ENCODE peak calls at places on chromosomes 6 and 20, in five cellular contexts. E, U, F, X and Z are unnamed samples.
A peak's percentile ranks its signal among the peaks of the same experiment; 100 is the strongest.

GRCh38 chr20:50595988-50596693 is 86.0 kb downstream of the PTPN1 start:
- DNase-seq in E (no peak), U (no peak), F (no peak), X (no peak), Z (no peak)

GRCh38 chr6:136439514-136440186 is 110.6 kb downstream of the MAP7 start:
- DNase-seq in U (no peak), E (no peak), X (no peak), F (no peak), Z (no peak)

GRCh38 chr20:21096321-21097043 is 9.7 kb downstream of the LINC00237 start:
- DNase-seq in U (peak; percentile 53), X (no peak), F (peak; percentile 24), E (no peak), Z (no peak)

GRCh38 chr6:40753939-40754448 is 166.8 kb upstream of the LRFN2 start:
- DNase-seq in F (no peak), X (no peak), E (no peak), U (no peak), Z (no peak)

GRCh38 chr6:151399679-151400078 is 8.3 kb upstream of the ZBTB2 start:
- DNase-seq in E (no peak), U (no peak), F (no peak), X (no peak), Z (no peak)

GRCh38 chr20:63500151-63500901 is 1.4 kb upstream of the EEF1A2 start:
- DNase-seq in X (no peak), U (no peak), F (no peak), E (no peak), Z (no peak)

GRCh38 chr6:136723780-136724179 is 68.5 kb downstream of the MAP3K5 start:
- DNase-seq in U (peak; percentile 44), E (peak; percentile 62), F (no peak), X (no peak), Z (no peak)

GRCh38 chr20:63962426-63963347 is 6.5 kb upstream of the UCKL1 start:
- DNase-seq in F (no peak), X (no peak), U (no peak), E (peak; percentile 19), Z (no peak)

GRCh38 chr20:3371757-3372156 is 35.7 kb downstream of the DNAAF9 start:
- DNase-seq in X (no peak), E (no peak), F (no peak), U (no peak), Z (no peak)

GRCh38 chr6:130282234-130282995 is 59.7 kb upstream of the SAMD3 start:
- DNase-seq in F (peak; percentile 13), U (peak; percentile 69), E (peak; percentile 26), X (no peak), Z (peak; percentile 36)

GRCh38 chr20:57698867-57699275 is 10.9 kb downstream of the PMEPA1 start:
- DNase-seq in E (no peak), X (no peak), U (no peak), F (no peak), Z (peak; percentile 33)

GRCh38 chr6:148535976-148536375 is 193.3 kb downstream of the SASH1 start:
- DNase-seq in E (no peak), X (no peak), F (no peak), U (no peak), Z (no peak)

GRCh38 chr6:17600527-17601388 is 656 bp downstream of the FAM8A1 start:
- DNase-seq in U (peak; percentile 55), E (peak; percentile 48), X (peak; percentile 76), F (peak; percentile 55), Z (peak; percentile 77)

GRCh38 chr20:5448449-5449118 is 131.8 kb upstream of the PROKR2 start:
- DNase-seq in X (no peak), F (peak; percentile 72), E (no peak), U (peak; percentile 60), Z (peak; percentile 72)

GRCh38 chr20:59159091-59159821 is 4.4 kb upstream of the ZNF831 start:
- DNase-seq in E (peak; percentile 91), X (no peak), U (no peak), F (no peak), Z (no peak)

GRCh38 chr20:17225891-17226409 is 890 bp upstream of the PCSK2 start:
- DNase-seq in E (no peak), X (no peak), F (no peak), U (peak; percentile 65), Z (no peak)

GRCh38 chr6:4510317-4510716 is 265.9 kb upstream of the CDYL start:
- DNase-seq in E (no peak), X (no peak), U (no peak), F (no peak), Z (no peak)

GRCh38 chr6:148854992-148855391 is 108.2 kb downstream of the UST start:
- DNase-seq in F (no peak), X (no peak), U (peak; percentile 39), E (no peak), Z (peak; percentile 12)

GRCh38 chr6:16483315-16483875 is 245.0 kb downstream of the GMPR start:
- DNase-seq in E (peak; percentile 50), U (no peak), F (no peak), X (no peak), Z (no peak)

GRCh38 chr6:72761767-72762166 is 139.9 kb downstream of the KCNQ5 start:
- DNase-seq in F (no peak), X (no peak), E (no peak), U (no peak), Z (no peak)

GRCh38 chr6:56868687-56869086 is 86.2 kb upstream of the BEND6 start:
- DNase-seq in F (no peak), E (no peak), X (no peak), U (no peak), Z (peak; percentile 72)

GRCh38 chr20:10313701-10314100 is 95.1 kb downstream of the SNAP25 start:
- DNase-seq in F (no peak), X (no peak), E (no peak), U (no peak), Z (peak; percentile 64)

GRCh38 chr6:52552278-52552643 is 24.6 kb downstream of the TRAM2 start:
- DNase-seq in E (no peak), F (no peak), X (no peak), U (no peak), Z (no peak)

GRCh38 chr6:14799928-14800327 is 445.9 kb upstream of the JARID2 start:
- DNase-seq in X (no peak), U (peak; percentile 89), F (peak; percentile 56), E (peak; percentile 26), Z (peak; percentile 67)

GRCh38 chr20:58512808-58513552 is 2.2 kb downstream of the APCDD1L start:
- DNase-seq in X (peak; percentile 85), E (no peak), F (no peak), U (no peak), Z (peak; percentile 7)

GRCh38 chr6:87772597-87773530 is 70.8 kb upstream of the AKIRIN2 start:
- DNase-seq in U (no peak), E (no peak), F (peak; percentile 63), X (no peak), Z (peak; percentile 11)

GRCh38 chr6:70633870-70634269 is 33.8 kb upstream of the SMAP1 start:
- DNase-seq in F (no peak), E (no peak), U (no peak), X (no peak), Z (no peak)

GRCh38 chr20:18440403-18440802 is 26.4 kb downstream of the DZANK1 start:
- DNase-seq in F (no peak), E (no peak), X (no peak), U (no peak), Z (no peak)

GRCh38 chr6:106360410-106360988 is at the start of gene CRYBG1:
- DNase-seq in X (no peak), U (peak; percentile 72), E (peak; percentile 73), F (peak; percentile 82), Z (peak; percentile 17)

GRCh38 chr6:96014846-96015245 is 928 bp upstream of the FUT9 start:
- DNase-seq in X (no peak), U (no peak), E (no peak), F (no peak), Z (no peak)

GRCh38 chr20:8008733-8009132 is 10.8 kb downstream of the TMX4 start:
- DNase-seq in E (no peak), X (no peak), U (no peak), F (no peak), Z (no peak)

GRCh38 chr6:84492246-84493135 is 265.0 kb upstream of the CEP162 start:
- DNase-seq in F (no peak), U (no peak), X (no peak), E (no peak), Z (no peak)

GRCh38 chr6:15481892-15482291 is 180.9 kb downstream of the DTNBP1 start:
- DNase-seq in F (no peak), X (no peak), U (no peak), E (no peak), Z (no peak)

GRCh38 chr6:26284537-26285142 is 80.4 kb upstream of the BTN3A2 start:
- DNase-seq in F (peak; percentile 73), X (peak; percentile 80), U (peak; percentile 82), E (peak; percentile 76), Z (peak; percentile 72)

GRCh38 chr20:46959081-46959692 is 64.5 kb downstream of the EYA2 start:
- DNase-seq in U (no peak), F (no peak), E (no peak), X (no peak), Z (no peak)

GRCh38 chr6:45057711-45058110 is 270.4 kb upstream of the RUNX2 start:
- DNase-seq in U (no peak), E (no peak), X (no peak), F (no peak), Z (no peak)

GRCh38 chr20:41234546-41234945 is 83.0 kb downstream of the ZHX3 start:
- DNase-seq in E (no peak), F (no peak), U (no peak), X (peak; percentile 84), Z (peak; percentile 26)

GRCh38 chr6:21780144-21780543 is 186.6 kb downstream of the SOX4 start:
- DNase-seq in E (no peak), F (no peak), U (no peak), X (no peak), Z (no peak)
- H3K4me1 ChIP-seq in E (no peaks in the 10 kb centered on the region), F (no peaks in the 10 kb centered on the region), U (no peaks in the 10 kb centered on the region), X (no peaks in the 10 kb centered on the region), Z (no peaks in the 10 kb centered on the region)

GRCh38 chr6:159204605-159205004 is 35.4 kb downstream of the FNDC1 start:
- DNase-seq in F (no peak), X (no peak), E (no peak), U (no peak), Z (no peak)

GRCh38 chr6:159201336-159201735 is 32.1 kb downstream of the FNDC1 start:
- DNase-seq in X (no peak), F (no peak), E (no peak), U (no peak), Z (no peak)

GRCh38 chr6:159203304-159204005 is 34.3 kb downstream of the FNDC1 start:
- DNase-seq in X (peak; percentile 87), U (no peak), E (no peak), F (no peak), Z (no peak)
- H3K4me3 ChIP-seq in X (no peak overlapping the region), U (no peak overlapping the region), E (no peak overlapping the region), F (no peak overlapping the region), Z (no peak overlapping the region)

DNA sequence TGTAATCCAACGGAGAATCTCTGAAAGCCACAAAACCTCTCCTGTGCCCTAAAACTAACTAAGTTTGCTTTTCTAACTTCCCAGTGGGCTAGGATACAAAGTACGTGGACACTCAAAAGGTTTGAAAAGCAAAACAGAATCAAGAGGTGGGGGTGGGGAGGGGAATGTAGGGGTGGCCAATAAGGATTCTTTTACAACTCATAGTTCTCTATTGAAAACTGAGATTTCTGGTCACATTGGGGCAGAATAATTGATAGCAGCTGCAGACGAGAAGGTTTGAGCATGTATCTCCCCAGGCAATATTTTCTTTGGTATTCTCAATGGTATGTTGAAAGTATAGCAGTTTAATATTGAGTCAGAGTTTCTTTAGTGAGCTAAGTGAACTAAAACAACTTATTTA is 376.7 kb upstream of the CITED2 start:
- DNase-seq in E (no peak), U (no peak), X (no peak), F (no peak), Z (no peak)
- H3K27me3 ChIP-seq in E (no peaks in the 10 kb centered on the region), U (no peaks in the 10 kb centered on the region), X (no peaks in the 10 kb centered on the region), F (no peaks in the 10 kb centered on the region), Z (no peaks in the 10 kb centered on the region)

GRCh38 chr6:168158980-168159349 is 80.0 kb upstream of the FRMD1 start:
- DNase-seq in E (no peak), F (no peak), X (no peak), U (no peak), Z (no peak)
- H3K4me1 ChIP-seq in E (no peaks in the 10 kb centered on the region), F (no peaks in the 10 kb centered on the region), X (no peaks in the 10 kb centered on the region), U (peaks cover 27% of the 10 kb centered on the region), Z (peaks cover 7% of the 10 kb centered on the region)